ENCODE peak calls at places on chromosomes 2 and 18, in six cellular contexts. H is adipocyte, L is PC-9, R is heart left ventricle, D is ascending aorta, V is sigmoid colon. U is an unnamed sample.

GRCh38 chr18:22691988-22692710 is 241.0 kb upstream of the RBBP8 start:
- DNase-seq in D (no peak), R (no peak), L (no peak), H (peak; percentile 95), V (no peak), U (no peak)

GRCh38 chr18:63648241-63648640 is 4.2 kb upstream of the SERPINB4 start:
- DNase-seq in D (no peak), R (no peak), V (no peak), L (no peak), H (no peak), U (peak; percentile 7)

GRCh38 chr18:68555935-68556334 is 159.0 kb downstream of the TMX3 start:
- DNase-seq in H (no peak), D (no peak), V (no peak), R (no peak), L (no peak), U (peak; percentile 78)

GRCh38 chr2:237628482-237629187 is 1.2 kb downstream of the LRRFIP1 start:
- DNase-seq in L (no peak), D (no peak), H (no peak), V (no peak), R (no peak), U (no peak)

GRCh38 chr18:24446953-24447537 is 13.4 kb upstream of the HRH4 start:
- DNase-seq in D (no peak), R (no peak), H (peak; percentile 5), L (no peak), V (no peak), U (peak; percentile 33)

GRCh38 chr2:208006833-208007232 is 18.5 kb downstream of the PLEKHM3 start:
- DNase-seq in R (no peak), D (no peak), H (no peak), V (no peak), L (no peak), U (no peak)

GRCh38 chr2:149767516-149767974 is 180.0 kb upstream of the MMADHC start:
- DNase-seq in V (no peak), R (no peak), L (no peak), D (no peak), H (peak; percentile 39), U (peak; percentile 47)

GRCh38 chr18:23563377-23564043 is 22.8 kb downstream of the NPC1 start:
- DNase-seq in L (no peak), R (no peak), D (no peak), V (no peak), H (no peak), U (no peak)

GRCh38 chr2:234989183-234989701 is 37.4 kb downstream of the SH3BP4 start:
- DNase-seq in D (peak; percentile 98), V (peak; percentile 91), H (no peak), L (peak; percentile 98), R (peak; percentile 89), U (peak; percentile 96)

DNA sequence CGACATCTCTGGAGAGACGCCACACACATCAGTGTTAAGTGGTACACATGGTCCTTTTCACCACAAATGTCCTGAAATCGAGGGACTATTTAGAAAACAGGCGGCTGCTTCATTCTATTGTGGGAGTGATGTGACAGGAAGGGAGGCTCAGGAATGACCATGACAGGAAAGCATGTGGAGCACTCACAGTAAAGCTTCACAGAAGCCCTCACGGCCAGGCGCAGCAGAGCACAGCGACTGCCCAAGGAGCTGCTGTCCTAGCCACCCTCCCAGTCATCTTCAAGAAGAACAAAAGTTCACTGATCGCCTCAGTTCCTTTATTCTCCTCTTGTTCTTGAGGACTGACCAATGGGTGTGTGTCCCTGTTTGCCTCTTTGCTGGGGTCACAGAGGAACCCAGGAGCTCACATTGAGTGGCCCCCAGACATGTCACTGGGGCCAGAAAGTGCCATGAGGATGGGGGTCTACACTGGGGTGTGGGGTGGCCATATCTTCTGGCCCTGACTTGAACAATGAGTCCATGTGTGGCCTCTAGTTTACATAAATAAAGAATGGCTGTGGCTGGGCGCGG is 84.6 kb upstream of the RANBP2 start:
- DNase-seq in D (no peak), H (no peak), L (no peak), R (no peak), V (no peak), U (no peak)
- H3K4me1 ChIP-seq in D (peaks cover 18% of the 10 kb centered on the region), H (peaks cover 69% of the 10 kb centered on the region), L (no peaks in the 10 kb centered on the region), R (peaks cover 5% of the 10 kb centered on the region), V (peaks cover 78% of the 10 kb centered on the region), U (peaks cover 29% of the 10 kb centered on the region)

GRCh38 chr2:25246558-25247290 is 78.3 kb upstream of the POMC start:
- DNase-seq in V (no peak), L (no peak), D (no peak), H (no peak), R (no peak), U (no peak)

GRCh38 chr2:25243995-25244394 is 75.6 kb upstream of the POMC start:
- DNase-seq in H (no peak), L (no peak), D (no peak), R (no peak), V (no peak), U (no peak)

GRCh38 chr2:25246001-25246400 is 77.6 kb upstream of the POMC start:
- DNase-seq in H (no peak), R (no peak), D (no peak), V (no peak), L (no peak), U (no peak)

GRCh38 chr2:25247792-25248512 is 79.6 kb upstream of the POMC start:
- DNase-seq in L (no peak), D (no peak), H (no peak), R (no peak), V (no peak), U (no peak)

DNA sequence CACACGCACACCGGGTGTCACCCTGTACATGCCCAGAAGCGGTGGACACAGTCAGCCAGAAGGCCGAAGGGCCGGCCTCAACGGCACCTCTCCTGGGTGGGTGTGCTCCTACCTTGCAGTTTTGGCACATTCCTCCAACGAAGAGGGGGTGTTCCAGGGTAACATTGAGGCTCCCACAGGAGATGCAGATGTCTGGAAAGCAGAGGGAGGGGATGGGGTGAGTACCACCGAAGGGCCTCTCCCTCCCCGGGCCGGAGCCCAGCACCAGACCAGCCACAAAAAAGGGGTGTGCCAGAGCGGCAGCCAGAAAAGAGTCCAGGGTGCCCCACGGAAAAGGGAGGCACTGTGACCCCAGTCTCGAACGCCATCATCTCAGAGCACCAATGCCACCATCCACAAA is 76.8 kb upstream of the POMC start:
- DNase-seq in H (no peak), L (no peak), R (no peak), V (no peak), D (no peak), U (no peak)
- H3K4me1 ChIP-seq in H (no peaks in the 10 kb centered on the region), L (no peaks in the 10 kb centered on the region), R (no peaks in the 10 kb centered on the region), V (no peaks in the 10 kb centered on the region), D (no peaks in the 10 kb centered on the region), U (no peaks in the 10 kb centered on the region)

GRCh38 chr2:226802573-226802972 is 3.0 kb upstream of the IRS1 start:
- DNase-seq in V (no peak), L (no peak), D (no peak), H (peak; percentile 97), R (no peak), U (peak; percentile 83)
- H3K4me1 ChIP-seq in V (peaks cover 29% of the 10 kb centered on the region), L (peaks cover 17% of the 10 kb centered on the region), D (no peaks in the 10 kb centered on the region), H (peaks cover 26% of the 10 kb centered on the region), R (no peaks in the 10 kb centered on the region), U (peaks cover 24% of the 10 kb centered on the region)

GRCh38 chr2:105371156-105371555 is 27.7 kb downstream of the FHL2 start:
- DNase-seq in R (peak; percentile 26), D (peak; percentile 25), H (no peak), V (no peak), L (no peak), U (peak; percentile 70)

GRCh38 chr2:105373895-105374401 is 24.9 kb downstream of the FHL2 start:
- DNase-seq in R (peak; percentile 53), H (no peak), D (peak; percentile 39), L (no peak), V (no peak), U (no peak)

GRCh38 chr2:105375001-105375561 is 23.8 kb downstream of the FHL2 start:
- DNase-seq in R (peak; percentile 40), D (peak; percentile 62), H (no peak), V (no peak), L (no peak), U (no peak)

GRCh38 chr2:105371810-105372209 is 27.0 kb downstream of the FHL2 start:
- DNase-seq in R (peak; percentile 24), H (no peak), L (no peak), V (no peak), D (peak; percentile 58), U (no peak)

DNA sequence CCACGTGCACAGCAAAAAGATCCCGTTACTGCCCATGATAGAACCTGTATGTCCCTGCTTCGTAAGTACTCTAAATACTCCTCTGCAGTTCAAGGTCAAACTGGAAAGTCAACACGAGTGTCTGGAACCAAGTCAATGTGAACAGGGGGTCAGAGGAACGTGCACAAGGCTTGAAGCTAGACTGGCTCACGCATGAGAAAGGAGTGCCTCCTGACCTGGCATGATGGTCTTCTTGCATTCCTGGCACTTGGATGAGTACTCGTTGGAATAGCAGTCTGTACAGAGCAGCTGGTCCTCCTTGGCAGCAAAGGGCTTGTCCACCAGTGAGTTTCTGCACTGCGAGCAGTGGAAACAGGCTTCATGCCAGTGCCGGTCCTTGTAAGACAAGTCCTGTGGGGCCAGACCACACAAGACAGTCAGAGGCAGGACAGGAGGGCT is 25.5 kb downstream of the FHL2 start:
- DNase-seq in L (no peak), V (peak; percentile 90), D (peak; percentile 70), H (no peak), R (peak; percentile 76), U (no peak)
- H3K4me1 ChIP-seq in L (no peaks in the 10 kb centered on the region), V (peaks cover 39% of the 10 kb centered on the region), D (peaks cover 2% of the 10 kb centered on the region), H (peaks cover 63% of the 10 kb centered on the region), R (peaks cover 3% of the 10 kb centered on the region), U (peaks cover 39% of the 10 kb centered on the region)

DNA sequence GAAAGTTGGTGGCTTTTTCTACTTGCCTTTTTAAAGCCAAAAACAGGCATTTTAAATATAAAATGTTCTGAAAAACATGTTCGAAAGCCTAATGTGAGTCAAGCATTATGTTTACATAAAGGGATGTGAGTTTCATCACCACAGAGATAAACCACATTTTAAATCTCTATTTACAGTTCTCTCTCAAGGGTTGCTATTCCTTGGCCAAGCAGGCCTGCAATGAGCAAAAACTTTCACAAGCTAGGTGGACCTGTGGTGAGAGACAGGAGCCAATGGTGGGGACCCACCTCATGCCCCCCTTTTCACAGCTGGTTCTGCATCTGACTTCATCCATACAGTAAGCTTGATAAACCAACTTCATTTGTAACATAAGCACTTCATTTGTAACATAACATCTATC is 65.1 kb downstream of the CUL3 start:
- DNase-seq in R (no peak), V (no peak), D (no peak), L (no peak), H (peak; percentile 77), U (peak; percentile 57)
- H3K4me1 ChIP-seq in R (no peaks in the 10 kb centered on the region), V (peaks cover 66% of the 10 kb centered on the region), D (no peaks in the 10 kb centered on the region), L (peaks cover 30% of the 10 kb centered on the region), H (peaks cover 55% of the 10 kb centered on the region), U (peaks cover 24% of the 10 kb centered on the region)

DNA sequence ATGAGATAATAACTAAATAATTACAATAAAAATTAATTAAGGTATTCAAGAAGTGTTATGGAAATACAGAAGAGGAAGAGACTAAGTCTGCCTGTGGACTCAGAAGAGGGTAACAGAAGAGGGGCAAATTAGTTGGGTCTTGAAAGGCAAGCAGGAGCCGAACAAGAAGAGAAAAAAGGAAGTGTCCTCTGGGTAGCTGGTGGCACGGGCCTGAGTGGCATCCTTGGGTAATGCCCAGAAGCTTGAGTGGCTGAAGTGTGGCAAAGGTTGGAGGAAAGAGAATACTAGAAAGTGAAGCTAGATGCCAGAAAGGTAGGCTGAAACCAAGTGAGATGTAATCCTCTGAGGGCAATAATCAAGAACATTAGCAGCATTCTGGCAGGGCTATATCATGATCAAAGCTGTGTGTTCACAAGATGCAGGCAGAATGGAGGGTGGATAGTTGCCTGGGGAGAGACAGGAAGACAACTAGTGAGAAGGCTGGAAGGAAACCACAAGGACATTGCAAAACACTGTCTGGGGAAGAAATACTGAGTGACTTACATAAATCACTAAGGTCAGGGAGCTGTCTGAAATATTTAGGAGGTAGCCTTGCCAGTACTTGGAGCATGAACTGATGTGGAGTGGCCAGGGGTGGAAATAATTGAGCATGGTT is 16.2 kb downstream of the DOCK10 start:
- DNase-seq in D (no peak), R (no peak), L (peak; percentile 38), V (no peak), H (peak; percentile 92), U (peak; percentile 55)
- H3K4me1 ChIP-seq in D (no peaks in the 10 kb centered on the region), R (no peaks in the 10 kb centered on the region), L (peaks cover 11% of the 10 kb centered on the region), V (no peaks in the 10 kb centered on the region), H (peaks cover 22% of the 10 kb centered on the region), U (peaks cover 24% of the 10 kb centered on the region)

GRCh38 chr2:75556679-75557366 is 3.9 kb downstream of the EVA1A start:
- DNase-seq in L (no peak), D (no peak), V (no peak), H (no peak), R (no peak), U (no peak)
- H3K4me1 ChIP-seq in L (peaks cover 18% of the 10 kb centered on the region), D (no peaks in the 10 kb centered on the region), V (peaks cover 17% of the 10 kb centered on the region), H (peaks cover 23% of the 10 kb centered on the region), R (no peaks in the 10 kb centered on the region), U (peaks cover 18% of the 10 kb centered on the region)

U was measured in PC-3.